ENCODE peak calls at places on chromosomes 16 and 17, in seven cellular contexts. Y, C, V, G, N, O and H are unnamed samples.

GRCh38 chr17:76530489-76530814 is 7.1 kb downstream of the CYGB start:
- DNase-seq in Y (no peak), C (peak), V (no peak), G (no peak), N (peak), O (no peak), H (no peak)

GRCh38 chr16:3215601-3216262 is 19.2 kb downstream of the ZNF200 start:
- DNase-seq in Y (no peak), C (no peak), V (no peak), G (no peak), N (no peak), O (no peak), H (no peak)

GRCh38 chr16:23869052-23869451 is 33.3 kb downstream of the PRKCB start:
- DNase-seq in Y (no peak), C (no peak), V (no peak), G (peak), N (no peak), O (no peak), H (no peak)

GRCh38 chr16:56771558-56772279 is 41.8 kb downstream of the NUP93 start:
- DNase-seq in Y (no peak), C (no peak), V (no peak), G (no peak), N (no peak), O (no peak), H (no peak)

GRCh38 chr16:87077750-87078127 is 239.5 kb downstream of the C16orf95 start:
- DNase-seq in Y (no peak), C (no peak), V (no peak), G (no peak), N (no peak), O (no peak), H (no peak)

GRCh38 chr17:13283606-13284005 is 265.8 kb upstream of the ELAC2 start:
- DNase-seq in Y (no peak), C (peak), V (no peak), G (no peak), N (no peak), O (no peak), H (no peak)

GRCh38 chr16:27156531-27156930 is 46.8 kb upstream of the KDM8 start:
- DNase-seq in Y (no peak), C (no peak), V (no peak), G (no peak), N (no peak), O (no peak), H (no peak)

GRCh38 chr17:36089888-36090836 is at the start of gene CCL3:
- DNase-seq in Y (peak), C (no peak), V (no peak), G (no peak), N (no peak), O (no peak), H (no peak)

GRCh38 chr17:20156196-20157077 is 147.3 kb downstream of the SPECC1 start:
- DNase-seq in Y (peak), C (peak), V (no peak), G (no peak), N (peak), O (no peak), H (no peak)

GRCh38 chr16:3046506-3047386 is at the start of gene MMP25:
- DNase-seq in Y (peak), C (peak), V (no peak), G (no peak), N (no peak), O (no peak), H (no peak)

GRCh38 chr17:76092526-76093413 is 10.8 kb downstream of the EXOC7 start:
- DNase-seq in Y (peak), C (no peak), V (no peak), G (no peak), N (no peak), O (no peak), H (no peak)

GRCh38 chr16:11297492-11298142 is 16.5 kb upstream of the PRM1 start:
- DNase-seq in Y (peak), C (peak), V (peak), G (peak), N (peak), O (peak), H (no peak)

GRCh38 chr16:578870-579405 is 9.2 kb downstream of the PIGQ start:
- DNase-seq in Y (peak), C (peak), V (no peak), G (peak), N (peak), O (peak), H (no peak)

GRCh38 chr16:85302848-85303353 is 190.6 kb upstream of the CIBAR2 start:
- DNase-seq in Y (no peak), C (no peak), V (no peak), G (no peak), N (no peak), O (no peak), H (no peak)

GRCh38 chr16:58733248-58733670 is 857 bp downstream of the GOT2 start:
- DNase-seq in Y (no peak), C (no peak), V (no peak), G (no peak), N (peak), O (no peak), H (no peak)

GRCh38 chr17:7478276-7479138 is 924 bp downstream of the ZBTB4 start:
- DNase-seq in Y (peak), C (peak), V (no peak), G (peak), N (peak), O (peak), H (no peak)

GRCh38 chr17:78039581-78039980 is 81.1 kb downstream of the TNRC6C start:
- DNase-seq in Y (no peak), C (no peak), V (no peak), G (no peak), N (no peak), O (no peak), H (no peak)

GRCh38 chr17:7932483-7932891 is 481 bp downstream of the CNTROB start:
- DNase-seq in Y (peak), C (no peak), V (no peak), G (no peak), N (peak), O (no peak), H (peak)

GRCh38 chr16:35754391-35755369 is 2295.3 kb downstream of the TP53TG3F start:
- DNase-seq in Y (no peak), C (no peak), V (no peak), G (no peak), N (no peak), O (no peak), H (no peak)

GRCh38 chr16:11136600-11136999 is 119.4 kb downstream of the SOCS1 start:
- DNase-seq in Y (no peak), C (no peak), V (peak), G (no peak), N (no peak), O (peak), H (peak)

GRCh38 chr16:25012525-25012991 is 2.6 kb downstream of the ARHGAP17 start:
- DNase-seq in Y (no peak), C (no peak), V (no peak), G (no peak), N (peak), O (no peak), H (no peak)

GRCh38 chr16:70681382-70682238 is 4.2 kb downstream of the MTSS2 start:
- DNase-seq in Y (no peak), C (no peak), V (no peak), G (no peak), N (no peak), O (peak), H (no peak)

GRCh38 chr16:28321700-28322411 is 29.5 kb downstream of the SBK1 start:
- DNase-seq in Y (peak), C (peak), V (no peak), G (no peak), N (peak), O (no peak), H (peak)

GRCh38 chr17:74782571-74782970 is 6.4 kb upstream of the NAT9 start:
- DNase-seq in Y (no peak), C (no peak), V (no peak), G (no peak), N (no peak), O (no peak), H (no peak)

GRCh38 chr16:71927383-71927782 is 32.1 kb downstream of the IST1 start:
- DNase-seq in Y (no peak), C (no peak), V (no peak), G (no peak), N (peak), O (peak), H (peak)

GRCh38 chr17:40895106-40895730 is 10.2 kb upstream of the KRT20 start:
- DNase-seq in Y (no peak), C (no peak), V (no peak), G (no peak), N (no peak), O (no peak), H (no peak)

GRCh38 chr16:31201511-31202401 is 804 bp downstream of the PYCARD start:
- DNase-seq in Y (peak), C (peak), V (no peak), G (peak), N (peak), O (peak), H (no peak)

GRCh38 chr17:42775534-42776098 is 2.4 kb downstream of the VPS25 start:
- DNase-seq in Y (no peak), C (no peak), V (no peak), G (no peak), N (peak), O (no peak), H (no peak)

GRCh38 chr17:43949777-43950176 is 4.0 kb downstream of the PYY start:
- DNase-seq in Y (no peak), C (peak), V (no peak), G (no peak), N (no peak), O (no peak), H (no peak)

GRCh38 chr17:74404218-74404617 is 27.7 kb upstream of the GPRC5C start:
- DNase-seq in Y (no peak), C (peak), V (no peak), G (no peak), N (no peak), O (no peak), H (no peak)

GRCh38 chr17:58556833-58557250 is 42.4 kb upstream of the MTMR4 start:
- DNase-seq in Y (peak), C (no peak), V (no peak), G (no peak), N (no peak), O (no peak), H (no peak)

GRCh38 chr16:521381-522210 is 5.9 kb upstream of the CAPN15 start:
- DNase-seq in Y (no peak), C (peak), V (no peak), G (no peak), N (no peak), O (no peak), H (no peak)

GRCh38 chr16:74650966-74651567 is 15.6 kb downstream of the RFWD3 start:
- DNase-seq in Y (no peak), C (no peak), V (no peak), G (no peak), N (no peak), O (no peak), H (no peak)